ENCODE peak calls at places on chromosomes 5 and 9, in eight cellular contexts. H is heart right ventricle; A is effector memory CD4-positive, alpha-beta T cell; B is HepG2; K is CD8-positive, alpha-beta T cell; J is prostate gland; C is colonic mucosa; Q is right lobe of liver. Y is an unnamed sample.

GRCh38 chr9:26524225-26524624 is 368.4 kb downstream of the CAAP1 start:
- DNase-seq in H (no peak), J (peak; percentile 90), B (no peak), Q (no peak), A (no peak), K (no peak), C (no peak), Y (no peak)

GRCh38 chr5:66633754-66634153 is 37.6 kb downstream of the MAST4 start:
- DNase-seq in B (peak; percentile 25), Q (no peak), J (no peak), H (no peak), A (no peak), K (no peak), C (no peak), Y (no peak)

GRCh38 chr5:40738502-40738901 is 17.3 kb downstream of the TTC33 start:
- DNase-seq in Q (no peak), A (no peak), J (no peak), H (no peak), B (no peak), K (no peak), C (no peak), Y (no peak)

GRCh38 chr5:131209506-131210191 is 38.9 kb downstream of the LYRM7 start:
- DNase-seq in A (peak; percentile 21), C (peak; percentile 46), Q (no peak), B (no peak), J (no peak), K (peak; percentile 31), H (no peak), Y (no peak)

GRCh38 chr9:109027176-109027575 is 13.9 kb upstream of the CTNNAL1 start:
- DNase-seq in K (no peak), B (no peak), J (no peak), A (no peak), Q (no peak), C (no peak), H (no peak), Y (no peak)

GRCh38 chr9:38026021-38026809 is 42.8 kb downstream of the SHB start:
- DNase-seq in K (no peak), J (no peak), B (peak; percentile 29), Q (peak; percentile 74), H (peak; percentile 35), A (no peak), C (no peak), Y (no peak)

GRCh38 chr9:78296208-78296892 is 575 bp upstream of the PSAT1 start:
- DNase-seq in H (peak; percentile 42), Q (peak; percentile 75), J (peak; percentile 60), K (no peak), C (peak; percentile 50), A (no peak), B (peak; percentile 62), Y (peak; percentile 37)

GRCh38 chr5:160188151-160188967 is 40.9 kb upstream of the FABP6 start:
- DNase-seq in K (no peak), B (no peak), Q (no peak), A (no peak), C (peak; percentile 75), J (peak; percentile 6), H (peak; percentile 48), Y (peak; percentile 75)

DNA sequence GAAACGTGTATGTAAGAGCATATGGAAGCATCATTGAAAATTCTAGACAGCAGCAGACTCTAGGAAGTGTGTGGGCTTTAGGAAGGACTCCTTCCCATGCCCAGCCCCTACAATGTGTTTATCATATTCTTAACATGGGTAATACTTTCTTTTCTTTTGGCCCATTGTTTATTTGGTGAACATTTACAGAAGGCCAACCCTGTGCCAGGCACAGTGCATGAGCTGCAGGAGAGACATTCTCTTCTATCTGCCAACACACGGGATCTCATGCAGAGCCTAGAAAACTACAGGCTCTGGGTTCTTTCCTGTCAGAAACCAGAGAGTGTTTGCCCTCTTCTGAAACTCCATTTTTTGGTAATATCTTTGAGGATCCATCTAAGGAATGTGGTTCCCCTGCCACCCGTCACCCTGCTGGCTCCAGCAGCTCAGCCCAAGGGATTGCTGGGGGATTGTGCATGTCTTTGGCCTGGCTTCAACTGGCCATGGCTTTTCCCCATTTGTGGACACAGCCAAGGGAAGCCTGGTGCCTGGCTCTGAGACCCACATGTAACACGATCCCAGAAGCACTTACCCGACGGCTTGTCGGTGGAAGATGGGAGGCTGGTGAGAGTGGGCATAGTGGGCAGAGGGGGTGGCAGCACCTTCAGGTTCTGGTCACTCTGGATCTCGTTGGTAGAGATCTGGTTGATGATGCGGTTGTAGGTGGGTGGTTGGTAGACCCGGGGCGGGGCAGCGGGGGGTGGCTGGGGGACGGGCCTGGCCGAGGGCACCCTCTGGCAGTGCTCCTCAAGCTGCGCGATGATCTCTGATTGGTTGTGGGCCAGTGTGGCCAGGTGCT is 14.9 kb downstream of the ANGPTL2 start:
- DNase-seq in A (no peak), Q (no peak), C (no peak), B (no peak), H (no peak), K (no peak), J (no peak), Y (no peak)
- H3K4me1 ChIP-seq in A (no peaks in the 10 kb centered on the region), Q (no peaks in the 10 kb centered on the region), C (no peaks in the 10 kb centered on the region), B (peaks cover 83% of the 10 kb centered on the region), H (peaks cover 87% of the 10 kb centered on the region), K (no peaks in the 10 kb centered on the region), J (no peaks in the 10 kb centered on the region), Y (peaks cover 100% of the 10 kb centered on the region)

GRCh38 chr9:96877269-96877668 is 23.0 kb upstream of the ZNF782 start:
- DNase-seq in J (no peak), H (no peak), K (no peak), C (no peak), Q (no peak), A (no peak), B (no peak), Y (no peak)

GRCh38 chr9:96874947-96875459 is 20.7 kb upstream of the ZNF782 start:
- DNase-seq in J (peak; percentile 59), A (peak; percentile 46), C (peak; percentile 67), B (peak; percentile 76), H (no peak), Q (no peak), K (no peak), Y (no peak)

GRCh38 chr9:96871176-96871575 is 16.9 kb upstream of the ZNF782 start:
- DNase-seq in J (no peak), A (no peak), C (no peak), H (no peak), B (no peak), K (no peak), Q (no peak), Y (no peak)

GRCh38 chr9:96874201-96874785 is 20.0 kb upstream of the ZNF782 start:
- DNase-seq in C (no peak), A (no peak), J (no peak), B (no peak), K (no peak), H (no peak), Q (no peak), Y (no peak)

DNA sequence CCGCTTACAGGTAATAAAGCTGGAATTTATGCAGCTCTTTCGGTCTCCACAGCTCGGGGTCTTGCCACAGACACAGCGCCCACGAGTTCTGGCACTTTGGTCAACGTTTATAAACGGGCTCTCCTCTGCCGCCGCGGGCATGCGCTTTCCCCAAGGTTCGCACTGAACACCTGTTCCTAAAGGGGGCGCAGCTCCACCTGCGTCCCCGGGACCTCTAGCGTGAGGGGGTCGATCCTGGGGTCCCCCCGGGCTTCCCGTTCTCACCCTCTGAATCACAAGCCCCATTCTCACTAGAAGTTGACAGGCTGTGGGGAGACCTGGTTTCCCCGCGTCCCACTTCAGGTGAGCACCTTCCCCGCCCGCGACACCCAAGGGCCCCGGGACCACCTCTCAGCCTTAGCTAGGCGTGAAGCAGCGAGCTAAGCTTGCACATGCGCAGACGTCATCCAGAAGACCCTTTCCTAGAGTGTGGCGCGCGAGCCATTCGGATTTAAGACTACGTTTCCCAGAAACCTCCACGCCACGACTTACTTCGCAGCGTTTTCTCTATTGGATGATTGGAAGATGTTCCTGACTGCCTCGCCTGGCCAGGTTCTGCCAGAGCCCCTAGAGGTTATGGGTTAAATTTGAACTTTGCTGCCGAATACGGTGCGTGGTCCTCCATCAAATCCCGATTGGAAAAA is 21.3 kb upstream of the ZNF782 start:
- DNase-seq in B (peak; percentile 96), Q (peak; percentile 78), K (no peak), C (peak; percentile 69), A (peak; percentile 8), J (peak; percentile 75), H (peak; percentile 36), Y (peak; percentile 25)
- H3K4me3 ChIP-seq in B (peak overlapping the region; percentile 59), Q (peak overlapping the region; percentile 46), K (peak overlapping the region; percentile 45), C (peak overlapping the region; percentile 47), A (peak overlapping the region; percentile 16), J (peak overlapping the region; percentile 51), H (peak overlapping the region; percentile 33), Y (peak overlapping the region; percentile 69)

GRCh38 chr5:25190521-25191000 is 545.8 kb upstream of the CDH10 start:
- DNase-seq in H (no peak), K (no peak), B (no peak), Q (no peak), A (no peak), J (no peak), C (no peak), Y (no peak)
- H3K4me1 ChIP-seq in H (no peaks in the 10 kb centered on the region), K (no peaks in the 10 kb centered on the region), B (no peaks in the 10 kb centered on the region), Q (no peaks in the 10 kb centered on the region), A (no peaks in the 10 kb centered on the region), J (no peaks in the 10 kb centered on the region), C (no peaks in the 10 kb centered on the region), Y (no peaks in the 10 kb centered on the region)

GRCh38 chr9:92147030-92147853 is 32.0 kb upstream of the SPTLC1 start:
- DNase-seq in A (no peak), H (no peak), J (no peak), Q (no peak), K (no peak), C (no peak), B (no peak), Y (peak; percentile 43)
- H3K4me3 ChIP-seq in A (no peak overlapping the region), H (no peak overlapping the region), J (no peak overlapping the region), Q (no peak overlapping the region), K (no peak overlapping the region), C (no peak overlapping the region), B (no peak overlapping the region), Y (peak overlapping the region; percentile 32)

GRCh38 chr9:69180670-69181069 is 6.6 kb downstream of the TJP2 start:
- DNase-seq in K (peak; percentile 28), C (peak; percentile 48), B (peak; percentile 93), H (no peak), A (peak; percentile 8), J (peak; percentile 47), Q (no peak), Y (no peak)

GRCh38 chr9:69181908-69182353 is 7.9 kb downstream of the TJP2 start:
- DNase-seq in Q (no peak), J (no peak), A (no peak), B (no peak), H (no peak), C (no peak), K (no peak), Y (no peak)

GRCh38 chr9:69178583-69179011 is 4.5 kb downstream of the TJP2 start:
- DNase-seq in B (peak; percentile 93), J (no peak), C (no peak), K (no peak), H (no peak), Q (no peak), A (no peak), Y (no peak)

GRCh38 chr9:69179037-69179436 is 5.0 kb downstream of the TJP2 start:
- DNase-seq in A (no peak), Q (no peak), J (no peak), H (no peak), B (no peak), C (no peak), K (no peak), Y (no peak)

GRCh38 chr9:69180200-69180599 is 6.1 kb downstream of the TJP2 start:
- DNase-seq in A (no peak), H (no peak), Q (no peak), J (no peak), K (no peak), B (no peak), C (no peak), Y (no peak)
- H3K4me1 ChIP-seq in A (no peaks in the 10 kb centered on the region), H (peaks cover 58% of the 10 kb centered on the region), Q (no peaks in the 10 kb centered on the region), J (no peaks in the 10 kb centered on the region), K (no peaks in the 10 kb centered on the region), B (peaks cover 99% of the 10 kb centered on the region), C (peaks cover 8% of the 10 kb centered on the region), Y (peaks cover 75% of the 10 kb centered on the region)